ENCODE peak calls at places on chromosomes 13 and 19, in four cellular contexts. I is activated CD8-positive, alpha-beta memory T cell treated with anti-CD3 and anti-CD28 coated beads for 4 hours; Q is NCI-H1092 treated with DMSO at 0.1 percent for 48 hours; D is naive thymus-derived CD8-positive, alpha-beta T cell. H is an unnamed sample.

GRCh38 chr13:106052200-106052767 is 483.2 kb downstream of the EFNB2 start:
- DNase-seq in I (no peak), Q (no peak), D (no peak), H (no peak)

GRCh38 chr13:113930711-113931637 is 42.9 kb downstream of the C13orf46 start:
- DNase-seq in I (peak; percentile 49), Q (no peak), D (no peak), H (no peak)

GRCh38 chr19:46993622-46994021 is 26.0 kb upstream of the NPAS1 start:
- DNase-seq in I (no peak), Q (no peak), D (no peak), H (no peak)

GRCh38 chr13:113458218-113459065 is 5.2 kb upstream of the ADPRHL1 start:
- DNase-seq in I (no peak), Q (no peak), D (no peak), H (no peak)

GRCh38 chr13:51895906-51896888 is 34.4 kb downstream of the CCDC70 start:
- DNase-seq in I (no peak), Q (peak; percentile 11), D (peak; percentile 29), H (no peak)

GRCh38 chr19:28843771-28844492 is 369.0 kb downstream of the UQCRFS1 start:
- DNase-seq in I (no peak), Q (no peak), D (no peak), H (no peak)

GRCh38 chr13:101098873-101099272 is 317.4 kb downstream of the NALCN start:
- DNase-seq in I (no peak), Q (no peak), D (no peak), H (no peak)

GRCh38 chr13:32545083-32545482 is 6.5 kb upstream of the N4BP2L2 start:
- DNase-seq in I (no peak), Q (no peak), D (no peak), H (no peak)

GRCh38 chr19:56091751-56092546 is 29.1 kb downstream of the ZNF787 start:
- DNase-seq in I (no peak), Q (peak; percentile 26), D (no peak), H (no peak)

GRCh38 chr13:76579701-76580100 is 306.5 kb downstream of the KCTD12 start:
- DNase-seq in I (no peak), Q (no peak), D (no peak), H (no peak)

GRCh38 chr13:51659276-51660127 is 75.2 kb downstream of the WDFY2 start:
- DNase-seq in I (no peak), Q (no peak), D (no peak), H (no peak)

GRCh38 chr19:2693492-2693891 is 9.0 kb downstream of the GNG7 start:
- DNase-seq in I (no peak), Q (no peak), D (no peak), H (no peak)

GRCh38 chr19:18865973-18866799 is 29.8 kb downstream of the CERS1 start:
- DNase-seq in I (peak; percentile 20), Q (peak; percentile 15), D (peak; percentile 39), H (no peak)

GRCh38 chr19:30666301-30666803 is 294.2 kb downstream of the ZNF536 start:
- DNase-seq in I (no peak), Q (peak; percentile 12), D (no peak), H (no peak)

GRCh38 chr13:79973533-79973963 is 367.4 kb downstream of the SPRY2 start:
- DNase-seq in I (no peak), Q (no peak), D (no peak), H (no peak)

GRCh38 chr19:35118268-35119026 is 2.8 kb downstream of the FXYD3 start:
- DNase-seq in I (no peak), Q (no peak), D (no peak), H (no peak)

GRCh38 chr13:108929532-108929931 is 300.1 kb downstream of the MYO16 start:
- DNase-seq in I (no peak), Q (no peak), D (no peak), H (no peak)

GRCh38 chr19:31338069-31338767 is 11.0 kb downstream of the TSHZ3 start:
- DNase-seq in I (no peak), Q (no peak), D (no peak), H (no peak)

GRCh38 chr19:35723671-35724070 is 5.9 kb downstream of the KMT2B start:
- DNase-seq in I (no peak), Q (no peak), D (no peak), H (no peak)

GRCh38 chr13:112790735-112791641 is 101.2 kb downstream of the ATP11A start:
- DNase-seq in I (no peak), Q (no peak), D (no peak), H (no peak)

GRCh38 chr19:49492573-49493411 is 3.4 kb upstream of the RPS11 start:
- DNase-seq in I (no peak), Q (no peak), D (no peak), H (no peak)

GRCh38 chr13:79913141-79913827 is 427.6 kb downstream of the SPRY2 start:
- DNase-seq in I (no peak), Q (no peak), D (no peak), H (no peak)

GRCh38 chr13:36712785-36713184 is 39.0 kb downstream of the SERTM1 start:
- DNase-seq in I (no peak), Q (no peak), D (no peak), H (no peak)

GRCh38 chr19:45424191-45425058 is 708 bp upstream of the ERCC1 start:
- DNase-seq in I (no peak), Q (peak; percentile 4), D (no peak), H (no peak)

GRCh38 chr19:11422163-11423068 is 3.3 kb upstream of the RGL3 start:
- DNase-seq in I (peak; percentile 22), Q (no peak), D (peak; percentile 48), H (peak; percentile 23)

GRCh38 chr13:113982296-113982661 is 8.4 kb upstream of the C13orf46 start:
- DNase-seq in I (no peak), Q (no peak), D (no peak), H (no peak)

GRCh38 chr19:17836530-17836929 is 11.3 kb downstream of the JAK3 start:
- DNase-seq in I (no peak), Q (no peak), D (no peak), H (no peak)

H was measured in esophagus squamous epithelium.